ENCODE peak calls at places on chromosomes 6 and 20, in nine cellular contexts. B is stimulated activated CD4-positive, alpha-beta T cell treated with anti-CD3 and anti-CD28 coated beads, Interleukin-4, amount 100 ng/mL, for 48 hours; Z is mucosa of descending colon; N is fibroblast of lung; M is cardiac septum; J is activated CD4-positive, CD25-positive, alpha-beta regulatory T cell treated with anti-CD3 and anti-CD28 coated beads, Interleukin-2, amount 50 U/mL, for 16 hours; H is fibroblast of mammary gland; W is H7; I is AG08395. T is an unnamed sample.

GRCh38 chr20:59284470-59284869 is 15.9 kb upstream of the EDN3 start:
- DNase-seq in B (no peak), Z (no peak), N (no peak), M (no peak), J (no peak), H (no peak), W (no peak), I (no peak), T (no peak)

GRCh38 chr20:10961651-10962288 is 288.0 kb upstream of the JAG1 start:
- DNase-seq in B (no peak), Z (no peak), N (no peak), M (no peak), J (no peak), H (no peak), W (no peak), I (no peak), T (no peak)

GRCh38 chr6:90026216-90026615 is 131.9 kb downstream of the GJA10 start:
- DNase-seq in B (no peak), Z (no peak), N (no peak), M (no peak), J (no peak), H (peak), W (no peak), I (no peak), T (no peak)

GRCh38 chr6:43335469-43335868 is 26.8 kb upstream of the CRIP3 start:
- DNase-seq in B (no peak), Z (no peak), N (no peak), M (no peak), J (no peak), H (no peak), W (no peak), I (no peak), T (no peak)

GRCh38 chr6:106511274-106512047 is 117.8 kb downstream of the RTN4IP1 start:
- DNase-seq in B (peak), Z (peak), N (peak), M (peak), J (no peak), H (peak), W (peak), I (peak), T (no peak)

GRCh38 chr6:35181933-35182612 is 31.7 kb upstream of the SCUBE3 start:
- DNase-seq in B (no peak), Z (peak), N (peak), M (no peak), J (no peak), H (peak), W (peak), I (peak), T (no peak)

GRCh38 chr6:10269814-10270472 is 144.9 kb downstream of the TFAP2A start:
- DNase-seq in B (no peak), Z (no peak), N (peak), M (no peak), J (no peak), H (no peak), W (no peak), I (no peak), T (no peak)

GRCh38 chr20:5080384-5080877 is 39.3 kb downstream of the PCNA start:
- DNase-seq in B (no peak), Z (peak), N (peak), M (peak), J (no peak), H (peak), W (no peak), I (peak), T (peak)

GRCh38 chr20:48717095-48717958 is 110.5 kb downstream of the PREX1 start:
- DNase-seq in B (no peak), Z (no peak), N (no peak), M (no peak), J (no peak), H (no peak), W (no peak), I (no peak), T (no peak)

GRCh38 chr6:84688187-84688878 is 76.1 kb downstream of the TBX18 start:
- DNase-seq in B (no peak), Z (no peak), N (peak), M (no peak), J (no peak), H (peak), W (no peak), I (no peak), T (peak)

GRCh38 chr20:4171538-4172116 is 156.3 kb upstream of the RNF24 start:
- DNase-seq in B (no peak), Z (no peak), N (no peak), M (no peak), J (no peak), H (no peak), W (peak), I (no peak), T (no peak)

GRCh38 chr20:6953611-6954010 is 186.1 kb downstream of the BMP2 start:
- DNase-seq in B (no peak), Z (no peak), N (no peak), M (no peak), J (no peak), H (no peak), W (no peak), I (no peak), T (no peak)

GRCh38 chr6:89375427-89375868 is 22.9 kb upstream of the UBE2J1 start:
- DNase-seq in B (peak), Z (peak), N (no peak), M (peak), J (peak), H (no peak), W (peak), I (no peak), T (no peak)

GRCh38 chr20:56433880-56434255 is 21.8 kb downstream of the CASS4 start:
- DNase-seq in B (no peak), Z (no peak), N (peak), M (no peak), J (no peak), H (peak), W (no peak), I (peak), T (peak)

GRCh38 chr6:20404641-20405032 is 3.0 kb downstream of the E2F3 start:
- DNase-seq in B (peak), Z (no peak), N (peak), M (no peak), J (peak), H (peak), W (peak), I (peak), T (no peak)

GRCh38 chr6:140921366-140922226 is 1211.1 kb upstream of the GJE1 start:
- DNase-seq in B (no peak), Z (no peak), N (peak), M (no peak), J (no peak), H (peak), W (peak), I (peak), T (peak)

GRCh38 chr6:29129326-29130012 is 21.6 kb downstream of the OR2J3 start:
- DNase-seq in B (no peak), Z (no peak), N (no peak), M (no peak), J (no peak), H (no peak), W (no peak), I (no peak), T (no peak)

GRCh38 chr6:5192135-5192794 is 68.5 kb downstream of the LYRM4 start:
- DNase-seq in B (no peak), Z (no peak), N (no peak), M (no peak), J (no peak), H (no peak), W (peak), I (no peak), T (no peak)

GRCh38 chr6:130027948-130028347 is 9.6 kb downstream of the L3MBTL3 start:
- DNase-seq in B (no peak), Z (no peak), N (no peak), M (no peak), J (no peak), H (no peak), W (no peak), I (no peak), T (no peak)

GRCh38 chr6:87848616-87849015 is 146.6 kb upstream of the AKIRIN2 start:
- DNase-seq in B (no peak), Z (no peak), N (no peak), M (no peak), J (no peak), H (no peak), W (no peak), I (no peak), T (no peak)

GRCh38 chr20:44835661-44836221 is 25.4 kb upstream of the RIMS4 start:
- DNase-seq in B (no peak), Z (no peak), N (no peak), M (no peak), J (no peak), H (no peak), W (no peak), I (no peak), T (no peak)

GRCh38 chr20:25532015-25532751 is 53.1 kb downstream of the NINL start:
- DNase-seq in B (no peak), Z (no peak), N (no peak), M (no peak), J (no peak), H (no peak), W (peak), I (no peak), T (no peak)

GRCh38 chr6:137894779-137895385 is 27.8 kb downstream of the TNFAIP3 start:
- DNase-seq in B (no peak), Z (no peak), N (peak), M (no peak), J (no peak), H (peak), W (no peak), I (peak), T (peak)

GRCh38 chr6:16244869-16245451 is 6.6 kb downstream of the GMPR start:
- DNase-seq in B (no peak), Z (no peak), N (peak), M (no peak), J (no peak), H (no peak), W (peak), I (no peak), T (no peak)

GRCh38 chr6:167683028-167683862 is 143.5 kb upstream of the AFDN start:
- DNase-seq in B (no peak), Z (peak), N (peak), M (peak), J (no peak), H (peak), W (no peak), I (no peak), T (no peak)

GRCh38 chr6:45513331-45513730 is 135.6 kb upstream of the SUPT3H start:
- DNase-seq in B (no peak), Z (no peak), N (no peak), M (no peak), J (no peak), H (no peak), W (peak), I (no peak), T (no peak)

GRCh38 chr6:41587223-41587879 is 41.2 kb downstream of the FOXP4 start:
- DNase-seq in B (no peak), Z (no peak), N (no peak), M (no peak), J (no peak), H (no peak), W (no peak), I (no peak), T (no peak)

GRCh38 chr20:46139908-46140482 is 21.9 kb downstream of the CD40 start:
- DNase-seq in B (no peak), Z (no peak), N (no peak), M (no peak), J (no peak), H (no peak), W (peak), I (no peak), T (no peak)

GRCh38 chr20:57048027-57048869 is 218.2 kb downstream of the BMP7 start:
- DNase-seq in B (peak), Z (no peak), N (no peak), M (no peak), J (no peak), H (peak), W (peak), I (peak), T (no peak)

T was measured in GM04503.